ENCODE peak calls at places on chromosomes 2 and 18, in four cellular contexts. I is heart right ventricle, C is A549, X is stomach. H is an unnamed sample. For H3K4me1, the result is how much of the 10 kb centered on the place peaks cover.

GRCh38 chr2:184769038-184769437 is 170.7 kb downstream of the ZNF804A start:
- DNase-seq in I (no peak), C (no peak), X (no peak), H (no peak)

GRCh38 chr2:202034249-202035088 is 814 bp downstream of the FZD7 start:
- DNase-seq in I (peak), C (peak), X (no peak), H (peak)

GRCh38 chr2:65920659-65921058 is 488.3 kb upstream of the SPRED2 start:
- DNase-seq in I (no peak), C (no peak), X (no peak), H (no peak)

GRCh38 chr18:65436430-65436829 is 314.4 kb upstream of the CDH7 start:
- DNase-seq in I (no peak), C (no peak), X (no peak), H (no peak)

GRCh38 chr18:48923746-48924580 is 26.8 kb downstream of the SMAD7 start:
- DNase-seq in I (no peak), C (no peak), X (no peak), H (no peak)

GRCh38 chr2:20391951-20392699 is 41.5 kb upstream of the PUM2 start:
- DNase-seq in I (no peak), C (peak), X (no peak), H (peak)

GRCh38 chr2:71100195-71100964 is 29.6 kb downstream of the MCEE start:
- DNase-seq in I (peak), C (peak), X (peak), H (peak)

GRCh38 chr2:236568068-236568921 is 1.3 kb upstream of the ACKR3 start:
- DNase-seq in I (peak), C (no peak), X (peak), H (peak)

GRCh38 chr2:132374551-132374950 is 42.1 kb upstream of the GPR39 start:
- DNase-seq in I (no peak), C (no peak), X (no peak), H (peak)

GRCh38 chr18:12908706-12909105 is 24.7 kb upstream of the PTPN2 start:
- DNase-seq in I (no peak), C (no peak), X (no peak), H (no peak)

GRCh38 chr18:45974088-45974536 is 7.0 kb upstream of the EPG5 start:
- DNase-seq in I (no peak), C (peak), X (peak), H (no peak)

GRCh38 chr2:152715854-152716428 is 1.3 kb downstream of the PRPF40A start:
- DNase-seq in I (no peak), C (peak), X (no peak), H (no peak)

GRCh38 chr18:69898241-69898861 is 49.3 kb downstream of the CD226 start:
- DNase-seq in I (no peak), C (no peak), X (no peak), H (no peak)

GRCh38 chr18:5542393-5543035 is 1.3 kb downstream of the EPB41L3 start:
- DNase-seq in I (peak), C (no peak), X (no peak), H (no peak)

GRCh38 chr2:108388045-108388444 is 10.3 kb downstream of the SULT1C4 start:
- DNase-seq in I (no peak), C (peak), X (no peak), H (no peak)

GRCh38 chr2:67311536-67311935 is 85.6 kb upstream of the ETAA1 start:
- DNase-seq in I (no peak), C (no peak), X (no peak), H (peak)

GRCh38 chr2:236554629-236555282 is 14.9 kb upstream of the ACKR3 start:
- DNase-seq in I (no peak), C (no peak), X (no peak), H (no peak)

GRCh38 chr2:165401285-165401852 is 68.1 kb upstream of the CSRNP3 start:
- DNase-seq in I (no peak), C (peak), X (no peak), H (no peak)

GRCh38 chr2:201680743-201681142 is 17.7 kb downstream of the MPP4 start:
- DNase-seq in I (no peak), C (peak), X (no peak), H (no peak)

GRCh38 chr2:3571284-3571683 is 3.8 kb upstream of the RPS7 start:
- DNase-seq in I (no peak), C (no peak), X (no peak), H (no peak)

GRCh38 chr18:35571138-35571537 is 10.4 kb upstream of the GALNT1 start:
- DNase-seq in I (no peak), C (no peak), X (no peak), H (no peak)

GRCh38 chr2:29987141-29987540 is 65.8 kb upstream of the ALK start:
- DNase-seq in I (no peak), C (no peak), X (no peak), H (no peak)

GRCh38 chr2:138777996-138778395 is 2.2 kb downstream of the NXPH2 start:
- DNase-seq in I (no peak), C (peak), X (no peak), H (no peak)

GRCh38 chr2:205822578-205822977 is 140.3 kb downstream of the NRP2 start:
- DNase-seq in I (no peak), C (no peak), X (no peak), H (peak)

GRCh38 chr2:230220347-230220969 is 674 bp upstream of the SP110 start:
- DNase-seq in I (no peak), C (no peak), X (no peak), H (no peak)

GRCh38 chr2:230221533-230221932 is 1.7 kb upstream of the SP110 start:
- DNase-seq in I (no peak), C (no peak), X (no peak), H (no peak)

GRCh38 chr2:230217424-230217823 is 2.4 kb downstream of the SP110 start:
- DNase-seq in I (no peak), C (no peak), X (no peak), H (no peak)

GRCh38 chr2:230218411-230218810 is 1.4 kb downstream of the SP110 start:
- DNase-seq in I (no peak), C (no peak), X (no peak), H (peak)

DNA sequence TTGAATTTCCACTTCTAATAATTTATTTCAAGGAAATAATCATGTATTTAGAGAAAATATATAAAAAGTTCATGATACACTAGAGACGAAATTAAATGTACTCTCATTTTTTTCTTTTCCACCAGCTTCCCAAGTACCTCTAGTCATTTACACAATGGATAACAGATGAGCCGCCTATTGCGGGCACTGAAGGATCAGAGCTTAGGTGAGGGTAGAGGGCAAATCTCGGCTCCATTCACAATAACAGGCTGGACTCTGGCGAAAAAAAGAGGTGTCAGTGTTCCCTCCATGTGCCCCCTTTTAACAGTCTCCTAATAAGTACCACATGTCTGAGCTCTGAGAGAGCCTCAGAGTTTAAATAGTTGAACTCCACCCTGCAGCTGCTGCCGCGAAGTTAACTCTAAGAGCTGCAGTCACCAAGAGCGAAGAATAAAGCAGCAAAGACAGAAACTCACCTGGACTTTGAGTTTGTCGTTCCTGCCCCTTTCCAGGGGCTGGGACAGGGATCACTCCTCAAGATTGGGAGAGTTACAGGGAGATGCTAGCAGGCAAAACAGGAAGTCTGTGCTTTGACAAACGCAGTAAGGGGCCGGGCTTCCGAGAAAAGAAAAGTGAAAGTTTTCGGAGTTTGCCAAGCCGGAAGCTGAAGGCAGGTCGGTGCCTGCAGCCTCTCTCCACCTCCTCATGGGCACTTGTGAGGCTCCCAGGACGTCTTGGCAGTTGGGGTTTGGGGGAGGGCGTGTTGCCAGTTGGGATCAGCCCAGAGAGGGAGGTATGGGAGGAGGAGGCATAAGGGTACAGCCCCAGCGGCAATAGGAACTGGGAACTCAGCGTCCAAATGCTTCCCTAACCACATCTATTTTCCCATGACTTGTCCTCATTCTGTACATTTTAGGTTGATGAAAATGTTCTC is at the start of gene SP110:
- DNase-seq in I (peak), C (peak), X (peak), H (peak)
- H3K4me1 ChIP-seq in I (under half), C (under half), X (under half), H (under half)

GRCh38 chr2:10812362-10813084 is at the start of gene PDIA6:
- DNase-seq in I (peak), C (peak), X (peak), H (peak)
- TF ChIP-seq CTCF in I (no peak), C (no peak), X (no peak), H (peak)

GRCh38 chr2:160301420-160301819 is 101.3 kb upstream of the ITGB6 start:
- DNase-seq in I (no peak), C (no peak), X (no peak), H (no peak)
- H3K27ac ChIP-seq in I (no peak), C (no peak), X (no peak), H (no peak)

DNA sequence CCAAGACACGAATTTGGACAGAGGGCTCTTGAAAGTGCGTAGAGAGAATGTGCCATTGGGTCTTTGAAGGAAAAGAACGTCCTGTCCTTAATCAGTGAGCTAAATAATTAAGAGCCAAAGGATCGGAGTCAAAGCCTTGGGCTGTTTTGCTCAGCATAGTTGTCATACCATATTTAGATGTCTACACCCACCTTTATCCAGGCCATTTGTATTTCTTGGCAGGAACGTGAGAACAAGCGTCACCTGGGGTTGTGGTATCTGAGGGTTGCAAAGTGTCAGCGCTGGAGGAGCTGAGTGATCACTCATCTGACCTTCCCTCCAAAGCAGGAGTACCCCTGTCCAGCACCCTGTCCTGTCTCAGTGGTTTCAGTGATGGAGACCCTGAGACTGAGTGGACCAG is 4.5 kb downstream of the LPIN1 start:
- DNase-seq in I (no peak), C (no peak), X (no peak), H (peak)
- H3K4me1 ChIP-seq in I (half or more), C (under half), X (half or more), H (under half)

DNA sequence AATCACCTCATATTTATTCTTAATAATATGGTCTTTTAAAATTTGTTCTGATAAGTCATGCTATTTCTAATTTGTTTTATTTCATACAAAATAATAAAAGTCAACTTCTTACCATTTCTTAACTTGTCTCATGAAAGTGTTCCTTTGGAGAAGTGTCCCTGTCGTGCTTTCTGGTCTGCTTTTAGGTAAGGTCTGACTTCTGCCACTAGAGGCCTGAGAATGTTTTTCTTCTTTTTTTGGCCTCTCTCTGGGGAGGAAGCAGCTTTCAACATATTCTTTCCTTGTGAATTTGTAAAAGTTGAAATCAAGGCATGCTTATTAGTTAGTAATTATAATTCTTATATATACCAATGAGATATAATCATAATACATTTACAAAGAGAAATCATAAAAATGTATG is 39.4 kb downstream of the MAP2 start:
- DNase-seq in I (no peak), C (no peak), X (no peak), H (no peak)
- TF ChIP-seq CTCF in I (peak), C (no peak), X (no peak), H (peak)

DNA sequence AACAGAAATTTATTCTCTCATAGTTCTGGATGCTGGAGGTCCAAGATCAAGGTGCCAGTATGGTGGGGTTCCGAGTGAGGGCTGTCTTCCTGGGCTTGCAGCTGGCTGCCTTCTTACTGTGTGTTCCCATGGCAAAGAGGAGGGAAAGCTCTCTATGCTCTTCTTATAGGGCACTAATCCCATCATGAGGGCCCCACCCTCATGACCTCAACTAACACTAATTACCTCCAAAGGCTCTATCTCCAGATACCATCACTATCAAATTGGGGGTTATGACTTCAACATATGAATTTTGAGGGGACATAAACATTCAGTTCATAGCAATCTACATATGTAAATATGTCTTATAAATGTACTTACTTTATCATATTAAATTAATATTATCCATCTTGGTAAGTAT is 274.5 kb upstream of the SESTD1 start:
- DNase-seq in I (no peak), C (no peak), X (no peak), H (no peak)
- H3K27ac ChIP-seq in I (no peak), C (no peak), X (no peak), H (no peak)

GRCh38 chr2:174596994-174597346 is 634 bp downstream of the WIPF1 start:
- DNase-seq in I (no peak), C (no peak), X (no peak), H (no peak)
- H3K4me1 ChIP-seq in I (under half), C (under half), X (under half), H (under half)

H was measured in foreskin keratinocyte.